ENCODE peak calls at places on chromosome 1, in four cellular contexts. One of them, this sample, is unnamed.

GRCh38 chr1:156898971-156899657 is 5.6 kb downstream of the PEAR1 start:
- DNase-seq in GM12878: no peak
- DNase-seq in K562: no peak
- DNase-seq in H1: no peak
- DNase-seq in this sample: no peak

GRCh38 chr1:224486801-224487583 is 52.4 kb upstream of the WDR26 start:
- DNase-seq in GM12878: no peak
- DNase-seq in K562: no peak
- DNase-seq in H1: no peak
- DNase-seq in this sample: no peak

GRCh38 chr1:156153362-156153761 is at the start of gene SEMA4A:
- DNase-seq in GM12878: no peak
- DNase-seq in K562: no peak
- DNase-seq in H1: no peak
- DNase-seq in this sample: no peak

GRCh38 chr1:183231545-183231944 is 45.5 kb downstream of the LAMC2 start:
- DNase-seq in GM12878: no peak
- DNase-seq in K562: no peak
- DNase-seq in H1: no peak
- DNase-seq in this sample: peak

GRCh38 chr1:86190873-86191272 is 34.3 kb upstream of the COL24A1 start:
- DNase-seq in GM12878: no peak
- DNase-seq in K562: no peak
- DNase-seq in H1: no peak
- DNase-seq in this sample: no peak

GRCh38 chr1:42195841-42196240 is 31.3 kb upstream of the GUCA2A start:
- DNase-seq in GM12878: no peak
- DNase-seq in K562: no peak
- DNase-seq in H1: no peak
- DNase-seq in this sample: no peak

GRCh38 chr1:160637821-160638539 is 8.9 kb downstream of the SLAMF1 start:
- DNase-seq in GM12878: no peak
- DNase-seq in K562: no peak
- DNase-seq in H1: no peak
- DNase-seq in this sample: peak

GRCh38 chr1:43199093-43199726 is 27.1 kb downstream of the CFAP57 start:
- DNase-seq in GM12878: peak
- DNase-seq in K562: no peak
- DNase-seq in H1: no peak
- DNase-seq in this sample: no peak

GRCh38 chr1:4837752-4838151 is 183.3 kb downstream of the AJAP1 start:
- DNase-seq in GM12878: no peak
- DNase-seq in K562: no peak
- DNase-seq in H1: no peak
- DNase-seq in this sample: no peak

GRCh38 chr1:109790735-109791494 is 27.2 kb upstream of the EPS8L3 start:
- DNase-seq in GM12878: peak
- DNase-seq in K562: peak
- DNase-seq in H1: no peak
- DNase-seq in this sample: peak

GRCh38 chr1:107405241-107405640 is 264.4 kb downstream of the NTNG1 start:
- DNase-seq in GM12878: no peak
- DNase-seq in K562: no peak
- DNase-seq in H1: no peak
- DNase-seq in this sample: no peak

GRCh38 chr1:54543729-54544496 is 4.1 kb upstream of the ACOT11 start:
- DNase-seq in GM12878: no peak
- DNase-seq in K562: no peak
- DNase-seq in H1: no peak
- DNase-seq in this sample: no peak

GRCh38 chr1:2275796-2276536 is 47.8 kb downstream of the SKI start:
- DNase-seq in GM12878: no peak
- DNase-seq in K562: peak
- DNase-seq in H1: no peak
- DNase-seq in this sample: no peak

GRCh38 chr1:245317253-245317652 is 162.5 kb downstream of the KIF26B start:
- DNase-seq in GM12878: no peak
- DNase-seq in K562: no peak
- DNase-seq in H1: no peak
- DNase-seq in this sample: no peak

GRCh38 chr1:169094897-169095569 is 11.5 kb upstream of the ATP1B1 start:
- DNase-seq in GM12878: no peak
- DNase-seq in K562: no peak
- DNase-seq in H1: no peak
- DNase-seq in this sample: no peak

GRCh38 chr1:83693409-83694126 is 305.4 kb downstream of the TTLL7 start:
- DNase-seq in GM12878: no peak
- DNase-seq in K562: no peak
- DNase-seq in H1: no peak
- DNase-seq in this sample: no peak

GRCh38 chr1:83694449-83694848 is 304.5 kb downstream of the TTLL7 start:
- DNase-seq in GM12878: no peak
- DNase-seq in K562: no peak
- DNase-seq in H1: no peak
- DNase-seq in this sample: no peak

GRCh38 chr1:83701396-83701795 is 297.5 kb downstream of the TTLL7 start:
- DNase-seq in GM12878: no peak
- DNase-seq in K562: no peak
- DNase-seq in H1: no peak
- DNase-seq in this sample: no peak

GRCh38 chr1:83698644-83699043 is 300.3 kb downstream of the TTLL7 start:
- DNase-seq in GM12878: no peak
- DNase-seq in K562: no peak
- DNase-seq in H1: no peak
- DNase-seq in this sample: no peak

DNA sequence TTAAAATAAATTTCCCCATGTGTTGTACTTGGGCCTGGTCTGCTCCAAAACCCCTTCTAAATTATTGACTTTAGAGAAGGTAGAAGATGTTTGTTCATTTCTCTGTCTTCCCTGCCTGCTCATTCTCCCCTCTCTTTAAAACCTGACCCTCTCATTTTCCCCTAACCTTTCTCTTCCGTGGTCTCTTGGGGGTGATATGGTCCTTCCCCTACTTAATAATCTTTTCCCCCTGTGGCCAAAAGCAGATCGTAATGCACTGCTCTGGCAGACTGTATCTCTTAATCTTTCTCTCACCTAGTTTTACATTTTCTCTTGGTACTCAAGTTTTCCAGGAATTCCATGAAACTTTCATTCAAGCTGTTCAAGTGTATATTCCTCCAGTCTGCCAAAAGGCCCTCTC is 301.7 kb downstream of the TTLL7 start:
- DNase-seq in GM12878: no peak
- DNase-seq in K562: no peak
- DNase-seq in H1: no peak
- DNase-seq in this sample: no peak
- TF ChIP-seq HDAC6 in GM12878: no peak
- TF ChIP-seq HDAC6 in K562: no peak
- TF ChIP-seq HDAC6 in H1: no peak
- TF ChIP-seq HDAC6 in this sample: no peak

GRCh38 chr1:45331436-45332345 is 5.0 kb downstream of the HPDL start:
- DNase-seq in GM12878: no peak
- DNase-seq in K562: no peak
- DNase-seq in H1: no peak
- DNase-seq in this sample: no peak

GRCh38 chr1:45335732-45336365 is 4.1 kb upstream of the TOE1 start:
- DNase-seq in GM12878: no peak
- DNase-seq in K562: no peak
- DNase-seq in H1: no peak
- DNase-seq in this sample: peak

GRCh38 chr1:45337630-45338320 is 2.2 kb upstream of the TOE1 start:
- DNase-seq in GM12878: no peak
- DNase-seq in K562: no peak
- DNase-seq in H1: no peak
- DNase-seq in this sample: no peak

GRCh38 chr1:45332346-45332720 is 5.6 kb downstream of the HPDL start:
- DNase-seq in GM12878: no peak
- DNase-seq in K562: no peak
- DNase-seq in H1: no peak
- DNase-seq in this sample: no peak

GRCh38 chr1:45334308-45335245 is 5.4 kb upstream of the TOE1 start:
- DNase-seq in GM12878: no peak
- DNase-seq in K562: no peak
- DNase-seq in H1: no peak
- DNase-seq in this sample: no peak
- TF ChIP-seq HDAC6 in GM12878: no peak
- TF ChIP-seq HDAC6 in K562: no peak
- TF ChIP-seq HDAC6 in H1: no peak
- TF ChIP-seq HDAC6 in this sample: no peak

GRCh38 chr1:115067460-115067859 is 21.8 kb downstream of the TSPAN2 start:
- DNase-seq in GM12878: no peak
- DNase-seq in K562: no peak
- DNase-seq in H1: no peak
- DNase-seq in this sample: no peak
- TF ChIP-seq HDAC6 in GM12878: no peak
- TF ChIP-seq HDAC6 in K562: no peak
- TF ChIP-seq HDAC6 in H1: no peak
- TF ChIP-seq HDAC6 in this sample: no peak

GRCh38 chr1:37449936-37450335 is 24.4 kb upstream of the ZC3H12A start:
- DNase-seq in GM12878: no peak
- DNase-seq in K562: no peak
- DNase-seq in H1: no peak
- DNase-seq in this sample: no peak
- TF ChIP-seq HDAC6 in GM12878: no peak
- TF ChIP-seq HDAC6 in K562: no peak
- TF ChIP-seq HDAC6 in H1: no peak
- TF ChIP-seq HDAC6 in this sample: no peak

DNA sequence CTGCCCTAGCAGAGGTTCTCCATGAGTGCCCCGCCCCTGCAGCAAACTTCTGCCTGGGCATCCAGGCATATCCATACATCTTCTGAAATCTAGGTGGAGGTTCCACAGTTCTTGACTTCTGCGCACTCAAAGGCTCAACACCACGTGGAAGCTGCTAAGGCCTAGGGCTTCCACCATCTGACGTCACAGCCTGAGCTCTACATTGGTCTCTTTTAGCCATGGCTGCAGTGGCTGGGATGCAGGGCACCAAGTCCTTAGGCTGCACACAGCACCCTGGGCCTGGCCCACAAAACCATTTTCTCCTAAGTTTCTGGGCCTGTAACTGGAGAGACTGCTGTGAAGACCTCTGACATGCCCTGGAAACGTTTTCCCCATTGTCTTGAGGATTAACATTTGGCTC is 272.6 kb upstream of the PLXNA2 start:
- DNase-seq in GM12878: no peak
- DNase-seq in K562: no peak
- DNase-seq in H1: no peak
- DNase-seq in this sample: no peak
- TF ChIP-seq HDAC6 in GM12878: no peak
- TF ChIP-seq HDAC6 in K562: no peak
- TF ChIP-seq HDAC6 in H1: no peak
- TF ChIP-seq HDAC6 in this sample: no peak